ENCODE peak calls at places on chromosomes 13 and 19, in four cellular contexts. One of them, this sample, is unnamed.

GRCh38 chr19:38977445-38978314 is 2.1 kb upstream of the FBXO17 start:
- DNase-seq in ELF-1: peak
- DNase-seq in NCI-H1694 treated with DMSO at 0.1 percent for 48 hours: no peak
- DNase-seq in AG10803: no peak
- DNase-seq in this sample: peak

GRCh38 chr19:43430142-43430710 is 15.5 kb downstream of the TEX101 start:
- DNase-seq in AG10803: no peak
- DNase-seq in ELF-1: no peak
- DNase-seq in NCI-H1694 treated with DMSO at 0.1 percent for 48 hours: no peak
- DNase-seq in this sample: peak

GRCh38 chr19:17026041-17026658 is 460 bp downstream of the CPAMD8 start:
- DNase-seq in ELF-1: no peak
- DNase-seq in AG10803: no peak
- DNase-seq in NCI-H1694 treated with DMSO at 0.1 percent for 48 hours: no peak
- DNase-seq in this sample: no peak

GRCh38 chr13:30045916-30046704 is 195.7 kb upstream of the UBL3 start:
- DNase-seq in ELF-1: no peak
- DNase-seq in NCI-H1694 treated with DMSO at 0.1 percent for 48 hours: no peak
- DNase-seq in AG10803: peak
- DNase-seq in this sample: peak

GRCh38 chr13:100089633-100090032 is 740 bp downstream of the PCCA start:
- DNase-seq in NCI-H1694 treated with DMSO at 0.1 percent for 48 hours: no peak
- DNase-seq in AG10803: no peak
- DNase-seq in ELF-1: peak
- DNase-seq in this sample: peak

GRCh38 chr13:59978862-59979261 is 184.9 kb downstream of the DIAPH3 start:
- DNase-seq in NCI-H1694 treated with DMSO at 0.1 percent for 48 hours: no peak
- DNase-seq in AG10803: no peak
- DNase-seq in ELF-1: no peak
- DNase-seq in this sample: no peak

GRCh38 chr19:17495639-17496265 is 15.7 kb upstream of the PGLS start:
- DNase-seq in NCI-H1694 treated with DMSO at 0.1 percent for 48 hours: no peak
- DNase-seq in AG10803: no peak
- DNase-seq in ELF-1: no peak
- DNase-seq in this sample: no peak

GRCh38 chr19:18292460-18292809 is 11.0 kb upstream of the JUND start:
- DNase-seq in AG10803: no peak
- DNase-seq in ELF-1: peak
- DNase-seq in NCI-H1694 treated with DMSO at 0.1 percent for 48 hours: no peak
- DNase-seq in this sample: peak

GRCh38 chr19:10115392-10116084 is 4.0 kb downstream of the P2RY11 start:
- DNase-seq in ELF-1: no peak
- DNase-seq in AG10803: no peak
- DNase-seq in NCI-H1694 treated with DMSO at 0.1 percent for 48 hours: no peak
- DNase-seq in this sample: no peak

GRCh38 chr19:11673608-11674041 is 65.1 kb downstream of the ZNF823 start:
- DNase-seq in ELF-1: peak
- DNase-seq in NCI-H1694 treated with DMSO at 0.1 percent for 48 hours: no peak
- DNase-seq in AG10803: peak
- DNase-seq in this sample: peak

GRCh38 chr13:32446220-32446619 is 18.3 kb upstream of the N4BP2L1 start:
- DNase-seq in AG10803: no peak
- DNase-seq in NCI-H1694 treated with DMSO at 0.1 percent for 48 hours: no peak
- DNase-seq in ELF-1: no peak
- DNase-seq in this sample: no peak

GRCh38 chr13:113741101-113741731 is 17.8 kb upstream of the TMEM255B start:
- DNase-seq in NCI-H1694 treated with DMSO at 0.1 percent for 48 hours: no peak
- DNase-seq in ELF-1: no peak
- DNase-seq in AG10803: no peak
- DNase-seq in this sample: no peak

GRCh38 chr13:98888222-98888889 is 89.5 kb downstream of the DOCK9 start:
- DNase-seq in ELF-1: no peak
- DNase-seq in NCI-H1694 treated with DMSO at 0.1 percent for 48 hours: no peak
- DNase-seq in AG10803: no peak
- DNase-seq in this sample: no peak

GRCh38 chr19:35963514-35963913 is 27.3 kb downstream of the LRFN3 start:
- DNase-seq in AG10803: peak
- DNase-seq in NCI-H1694 treated with DMSO at 0.1 percent for 48 hours: no peak
- DNase-seq in ELF-1: peak
- DNase-seq in this sample: peak

GRCh38 chr13:75271851-75272250 is 210.1 kb downstream of the TBC1D4 start:
- DNase-seq in ELF-1: no peak
- DNase-seq in AG10803: peak
- DNase-seq in NCI-H1694 treated with DMSO at 0.1 percent for 48 hours: no peak
- DNase-seq in this sample: no peak

GRCh38 chr19:29878973-29879654 is 62.9 kb upstream of the URI1 start:
- DNase-seq in AG10803: peak
- DNase-seq in ELF-1: peak
- DNase-seq in NCI-H1694 treated with DMSO at 0.1 percent for 48 hours: no peak
- DNase-seq in this sample: peak

GRCh38 chr13:35479223-35479536 is 2.7 kb upstream of the MAB21L1 start:
- DNase-seq in NCI-H1694 treated with DMSO at 0.1 percent for 48 hours: no peak
- DNase-seq in ELF-1: no peak
- DNase-seq in AG10803: no peak
- DNase-seq in this sample: no peak

GRCh38 chr13:109840201-109840892 is 54.0 kb upstream of the IRS2 start:
- DNase-seq in NCI-H1694 treated with DMSO at 0.1 percent for 48 hours: no peak
- DNase-seq in ELF-1: peak
- DNase-seq in AG10803: peak
- DNase-seq in this sample: peak

GRCh38 chr19:51096473-51097165 is 11.6 kb downstream of the CTU1 start:
- DNase-seq in AG10803: no peak
- DNase-seq in NCI-H1694 treated with DMSO at 0.1 percent for 48 hours: no peak
- DNase-seq in ELF-1: no peak
- DNase-seq in this sample: no peak